ENCODE peak calls at places on chromosomes 12 and 14, in five cellular contexts. One of them, this sample, is unnamed.

GRCh38 chr12:79547735-79548347 is 142.9 kb downstream of the PAWR start:
- DNase-seq in aorta: no peak
- DNase-seq in D341Med: peak
- DNase-seq in activated CD8-positive, alpha-beta memory T cell treated with anti-CD3 and anti-CD28 coated beads, Interleukin-2, amount 50 U/mL, for 4 hours: no peak
- DNase-seq in dorsolateral prefrontal cortex: no peak
- DNase-seq in this sample: peak

GRCh38 chr14:75845136-75845804 is 136.5 kb downstream of the TGFB3 start:
- DNase-seq in aorta: no peak
- DNase-seq in D341Med: no peak
- DNase-seq in activated CD8-positive, alpha-beta memory T cell treated with anti-CD3 and anti-CD28 coated beads, Interleukin-2, amount 50 U/mL, for 4 hours: no peak
- DNase-seq in dorsolateral prefrontal cortex: no peak
- DNase-seq in this sample: no peak

GRCh38 chr12:71134405-71134804 is 23.4 kb downstream of the TSPAN8 start:
- DNase-seq in aorta: no peak
- DNase-seq in D341Med: no peak
- DNase-seq in activated CD8-positive, alpha-beta memory T cell treated with anti-CD3 and anti-CD28 coated beads, Interleukin-2, amount 50 U/mL, for 4 hours: no peak
- DNase-seq in dorsolateral prefrontal cortex: no peak
- DNase-seq in this sample: no peak

GRCh38 chr12:96360550-96360949 is 39.7 kb downstream of the CDK17 start:
- DNase-seq in aorta: no peak
- DNase-seq in D341Med: no peak
- DNase-seq in activated CD8-positive, alpha-beta memory T cell treated with anti-CD3 and anti-CD28 coated beads, Interleukin-2, amount 50 U/mL, for 4 hours: no peak
- DNase-seq in dorsolateral prefrontal cortex: no peak
- DNase-seq in this sample: no peak

GRCh38 chr12:65673732-65674131 is 150.6 kb upstream of the HMGA2 start:
- DNase-seq in aorta: no peak
- DNase-seq in D341Med: no peak
- DNase-seq in activated CD8-positive, alpha-beta memory T cell treated with anti-CD3 and anti-CD28 coated beads, Interleukin-2, amount 50 U/mL, for 4 hours: no peak
- DNase-seq in dorsolateral prefrontal cortex: no peak
- DNase-seq in this sample: no peak

GRCh38 chr14:31312934-31313333 is 105.3 kb upstream of the HECTD1 start:
- DNase-seq in aorta: no peak
- DNase-seq in D341Med: no peak
- DNase-seq in activated CD8-positive, alpha-beta memory T cell treated with anti-CD3 and anti-CD28 coated beads, Interleukin-2, amount 50 U/mL, for 4 hours: no peak
- DNase-seq in dorsolateral prefrontal cortex: no peak
- DNase-seq in this sample: no peak

GRCh38 chr12:34401659-34402227 is 379.4 kb downstream of the ALG10 start:
- DNase-seq in aorta: peak
- DNase-seq in D341Med: peak
- DNase-seq in activated CD8-positive, alpha-beta memory T cell treated with anti-CD3 and anti-CD28 coated beads, Interleukin-2, amount 50 U/mL, for 4 hours: peak
- DNase-seq in dorsolateral prefrontal cortex: peak
- DNase-seq in this sample: peak

GRCh38 chr12:120737557-120738251 is 12.1 kb downstream of the ACADS start:
- DNase-seq in aorta: no peak
- DNase-seq in D341Med: no peak
- DNase-seq in activated CD8-positive, alpha-beta memory T cell treated with anti-CD3 and anti-CD28 coated beads, Interleukin-2, amount 50 U/mL, for 4 hours: no peak
- DNase-seq in dorsolateral prefrontal cortex: no peak
- DNase-seq in this sample: no peak

GRCh38 chr12:10241276-10241675 is 28.6 kb downstream of the GABARAPL1 start:
- DNase-seq in aorta: no peak
- DNase-seq in D341Med: no peak
- DNase-seq in activated CD8-positive, alpha-beta memory T cell treated with anti-CD3 and anti-CD28 coated beads, Interleukin-2, amount 50 U/mL, for 4 hours: no peak
- DNase-seq in dorsolateral prefrontal cortex: no peak
- DNase-seq in this sample: no peak

GRCh38 chr12:5912011-5912410 is 33.0 kb downstream of the ANO2 start:
- DNase-seq in aorta: no peak
- DNase-seq in D341Med: no peak
- DNase-seq in activated CD8-positive, alpha-beta memory T cell treated with anti-CD3 and anti-CD28 coated beads, Interleukin-2, amount 50 U/mL, for 4 hours: no peak
- DNase-seq in dorsolateral prefrontal cortex: no peak
- DNase-seq in this sample: no peak

GRCh38 chr14:92160619-92161018 is 38.9 kb downstream of the CPSF2 start:
- DNase-seq in aorta: no peak
- DNase-seq in D341Med: no peak
- DNase-seq in activated CD8-positive, alpha-beta memory T cell treated with anti-CD3 and anti-CD28 coated beads, Interleukin-2, amount 50 U/mL, for 4 hours: no peak
- DNase-seq in dorsolateral prefrontal cortex: no peak
- DNase-seq in this sample: no peak

GRCh38 chr12:49954863-49955830 is 4.6 kb downstream of the AQP2 start:
- DNase-seq in aorta: no peak
- DNase-seq in D341Med: no peak
- DNase-seq in activated CD8-positive, alpha-beta memory T cell treated with anti-CD3 and anti-CD28 coated beads, Interleukin-2, amount 50 U/mL, for 4 hours: no peak
- DNase-seq in dorsolateral prefrontal cortex: no peak
- DNase-seq in this sample: peak

This sample was measured in BE2C.